ENCODE peak calls at places on chromosomes 13 and 19, in eight cellular contexts. Q, P, F, J, U, L, O and Z are unnamed samples.

GRCh38 chr13:21113851-21114306 is 52.5 kb upstream of the LATS2 start:
- DNase-seq in Q (no peak), P (no peak), F (no peak), J (no peak), U (no peak), L (no peak), O (no peak), Z (no peak)

GRCh38 chr19:11873762-11874161 is 13.8 kb upstream of the ZNF69 start:
- DNase-seq in Q (no peak), P (no peak), F (no peak), J (no peak), U (no peak), L (no peak), O (no peak), Z (no peak)

GRCh38 chr19:13334801-13335481 is 171.3 kb downstream of the CACNA1A start:
- DNase-seq in Q (no peak), P (no peak), F (no peak), J (no peak), U (no peak), L (no peak), O (no peak), Z (no peak)

GRCh38 chr13:20911037-20911436 is 8.5 kb upstream of the XPO4 start:
- DNase-seq in Q (no peak), P (no peak), F (no peak), J (no peak), U (no peak), L (no peak), O (no peak), Z (no peak)

GRCh38 chr19:45670670-45671453 is 2.8 kb downstream of the GIPR start:
- DNase-seq in Q (peak), P (no peak), F (peak), J (peak), U (peak), L (peak), O (peak), Z (no peak)

GRCh38 chr13:93226065-93226622 is 463 bp upstream of the GPC6 start:
- DNase-seq in Q (no peak), P (no peak), F (no peak), J (no peak), U (no peak), L (no peak), O (no peak), Z (no peak)

GRCh38 chr13:35025314-35025713 is 83.2 kb downstream of the NBEA start:
- DNase-seq in Q (no peak), P (no peak), F (no peak), J (no peak), U (no peak), L (no peak), O (no peak), Z (no peak)

GRCh38 chr13:113658836-113659235 is 838 bp upstream of the ATP4B start:
- DNase-seq in Q (no peak), P (no peak), F (no peak), J (peak), U (no peak), L (no peak), O (no peak), Z (no peak)

GRCh38 chr13:19861762-19862161 is 1.7 kb downstream of the ZMYM5 start:
- DNase-seq in Q (no peak), P (no peak), F (no peak), J (no peak), U (no peak), L (no peak), O (no peak), Z (no peak)

GRCh38 chr19:39501340-39501739 is 2.6 kb downstream of the DLL3 start:
- DNase-seq in Q (no peak), P (no peak), F (no peak), J (no peak), U (no peak), L (no peak), O (no peak), Z (no peak)

GRCh38 chr13:76725211-76725610 is 161.0 kb downstream of the KCTD12 start:
- DNase-seq in Q (no peak), P (no peak), F (no peak), J (no peak), U (peak), L (no peak), O (no peak), Z (no peak)

GRCh38 chr13:83765796-83766195 is 116.5 kb downstream of the SLITRK1 start:
- DNase-seq in Q (no peak), P (no peak), F (no peak), J (no peak), U (no peak), L (no peak), O (no peak), Z (no peak)

GRCh38 chr19:6198896-6199239 is 63.4 kb downstream of the ACSBG2 start:
- DNase-seq in Q (no peak), P (no peak), F (no peak), J (no peak), U (no peak), L (no peak), O (peak), Z (no peak)

GRCh38 chr19:46678110-46678732 is 17.2 kb upstream of the DACT3 start:
- DNase-seq in Q (peak), P (no peak), F (no peak), J (no peak), U (no peak), L (no peak), O (peak), Z (no peak)

GRCh38 chr19:49809155-49809986 is 3.7 kb downstream of the FUZ start:
- DNase-seq in Q (peak), P (peak), F (peak), J (peak), U (no peak), L (peak), O (no peak), Z (no peak)

GRCh38 chr19:5588906-5589676 is 21.3 kb upstream of the TINCR start:
- DNase-seq in Q (no peak), P (no peak), F (no peak), J (no peak), U (no peak), L (no peak), O (no peak), Z (no peak)

GRCh38 chr13:40306817-40307216 is 359.6 kb downstream of the FOXO1 start:
- DNase-seq in Q (no peak), P (no peak), F (no peak), J (no peak), U (no peak), L (no peak), O (no peak), Z (no peak)

GRCh38 chr19:17922138-17922537 is 10.7 kb upstream of the CCDC124 start:
- DNase-seq in Q (no peak), P (no peak), F (no peak), J (no peak), U (no peak), L (no peak), O (no peak), Z (no peak)

GRCh38 chr19:45474191-45474940 is 6.6 kb downstream of the FOSB start:
- DNase-seq in Q (no peak), P (no peak), F (no peak), J (no peak), U (peak), L (no peak), O (no peak), Z (no peak)

GRCh38 chr19:27779953-27780352 is 1433.0 kb downstream of the UQCRFS1 start:
- DNase-seq in Q (no peak), P (no peak), F (no peak), J (no peak), U (no peak), L (no peak), O (no peak), Z (no peak)

DNA sequence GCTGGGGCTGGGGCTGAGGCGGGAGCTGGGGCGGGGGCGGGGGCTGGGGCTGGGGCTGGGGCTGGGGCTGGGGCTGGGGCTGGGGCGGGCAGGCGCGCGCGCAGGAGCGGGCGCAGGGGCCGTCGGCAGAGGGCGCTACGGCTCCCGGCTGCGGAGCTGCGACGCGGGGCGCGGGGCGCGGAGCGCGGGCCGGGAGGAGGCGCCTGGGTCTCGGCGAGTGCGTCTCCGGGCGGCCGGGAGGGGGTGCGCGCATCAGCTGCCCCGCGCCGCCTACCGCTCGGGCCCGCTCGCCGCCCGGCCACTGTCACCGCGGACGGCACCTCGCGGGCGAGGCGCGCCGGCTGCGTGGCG is 416 bp upstream of the MTUS2 start:
- DNase-seq in Q (peak), P (no peak), F (no peak), J (no peak), U (peak), L (no peak), O (peak), Z (no peak)
- TF ChIP-seq CTCF in Q (no peak), P (no peak), F (no peak), J (no peak), U (peak), L (no peak), O (peak), Z (no peak)

GRCh38 chr19:15475611-15476010 is 3.7 kb downstream of the PGLYRP2 start:
- DNase-seq in Q (no peak), P (no peak), F (no peak), J (no peak), U (no peak), L (no peak), O (peak), Z (no peak)

GRCh38 chr19:15475169-15475568 is 4.1 kb downstream of the PGLYRP2 start:
- DNase-seq in Q (no peak), P (no peak), F (no peak), J (no peak), U (no peak), L (no peak), O (no peak), Z (no peak)

GRCh38 chr19:15476334-15476733 is 3.0 kb downstream of the PGLYRP2 start:
- DNase-seq in Q (no peak), P (no peak), F (no peak), J (no peak), U (no peak), L (no peak), O (peak), Z (no peak)

DNA sequence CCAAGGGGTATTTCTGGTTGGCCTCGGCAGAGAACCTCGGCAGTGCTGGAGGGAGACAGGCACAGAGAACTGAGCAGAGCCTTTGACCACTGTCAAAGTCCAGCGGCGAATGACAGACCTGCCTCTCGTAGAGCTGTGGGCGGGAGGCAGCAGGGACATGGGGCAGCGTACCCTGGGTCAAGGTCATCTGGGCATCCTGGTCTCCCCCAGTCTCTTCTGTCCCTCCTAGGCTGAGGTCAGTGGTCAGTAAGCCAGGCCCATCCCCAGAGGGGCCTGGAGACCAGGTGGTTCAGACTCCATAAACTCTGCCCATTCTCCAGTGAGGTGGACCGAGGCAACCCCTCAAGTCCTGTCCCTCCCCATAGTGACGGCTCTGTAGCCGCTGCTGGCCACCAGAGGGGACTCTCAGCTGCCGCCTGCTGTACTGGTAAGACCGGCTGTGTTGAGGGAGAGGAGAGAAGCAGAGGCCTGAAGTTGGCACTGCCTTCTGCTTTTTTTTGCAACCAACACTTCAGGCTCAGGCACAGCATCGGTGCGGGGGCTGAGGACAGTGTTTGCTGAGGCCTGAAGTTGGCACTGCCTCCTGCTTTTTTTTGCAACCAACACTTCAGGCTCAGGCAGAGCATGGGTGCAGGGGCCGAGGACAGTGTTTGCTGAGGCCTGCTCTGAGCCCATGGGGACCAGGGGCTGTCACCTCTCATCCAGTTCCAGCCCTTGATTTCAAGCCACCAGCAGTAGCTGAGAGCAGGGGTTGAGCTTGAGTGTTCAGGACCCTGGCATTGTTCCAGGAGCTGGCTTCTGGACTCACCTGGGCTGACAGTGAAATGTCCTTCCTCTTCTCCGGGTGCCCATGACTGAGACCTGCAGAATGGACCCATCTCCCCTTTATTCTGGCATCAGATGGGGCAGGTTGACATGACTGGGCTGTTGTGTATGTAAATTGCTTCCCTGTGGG is at the start of gene PGLYRP2:
- DNase-seq in Q (no peak), P (no peak), F (no peak), J (no peak), U (no peak), L (peak), O (no peak), Z (no peak)
- TF ChIP-seq CTCF in Q (no peak), P (no peak), F (no peak), J (peak), U (no peak), L (peak), O (peak), Z (no peak)

DNA sequence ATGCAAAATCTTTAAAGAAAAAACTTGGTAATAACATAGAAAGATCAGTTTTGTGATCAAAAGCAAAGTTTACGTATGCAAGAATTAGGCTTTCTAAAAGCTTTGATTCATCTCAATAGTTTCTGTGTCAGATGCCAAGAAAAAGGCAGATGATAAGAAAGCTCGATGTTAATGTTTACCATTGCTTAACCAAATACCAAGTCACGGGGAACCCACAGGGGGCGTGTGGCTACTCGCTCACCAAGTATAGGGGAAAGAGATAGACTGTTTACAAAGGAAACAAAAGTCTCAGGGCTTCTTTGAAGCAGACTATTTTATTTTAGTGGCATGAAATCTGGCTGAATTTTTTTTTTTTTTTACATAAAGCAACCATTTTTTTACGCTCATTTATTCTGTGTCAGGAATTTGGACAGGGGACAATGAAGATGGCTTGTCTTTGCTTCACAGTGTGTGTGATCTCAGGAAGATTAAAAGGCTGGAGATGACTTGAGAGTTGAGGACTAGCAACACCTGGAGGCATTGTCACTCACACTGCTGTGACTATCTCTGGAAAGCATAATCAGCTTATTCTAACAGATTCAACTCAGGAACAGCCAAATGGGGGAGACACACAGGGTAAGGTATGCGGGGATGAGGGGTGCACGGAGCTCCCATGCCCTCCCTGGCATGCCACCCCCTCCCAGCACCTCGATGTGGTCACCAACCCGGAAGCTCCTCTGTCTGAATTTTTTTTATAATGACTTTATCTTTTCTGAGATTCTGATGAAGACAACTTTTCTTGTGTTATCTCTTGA is 24.9 kb downstream of the RCBTB1 start:
- DNase-seq in Q (no peak), P (no peak), F (peak), J (no peak), U (peak), L (no peak), O (no peak), Z (no peak)
- TF ChIP-seq CTCF in Q (no peak), P (no peak), F (no peak), J (no peak), U (peak), L (no peak), O (no peak), Z (peak)

DNA sequence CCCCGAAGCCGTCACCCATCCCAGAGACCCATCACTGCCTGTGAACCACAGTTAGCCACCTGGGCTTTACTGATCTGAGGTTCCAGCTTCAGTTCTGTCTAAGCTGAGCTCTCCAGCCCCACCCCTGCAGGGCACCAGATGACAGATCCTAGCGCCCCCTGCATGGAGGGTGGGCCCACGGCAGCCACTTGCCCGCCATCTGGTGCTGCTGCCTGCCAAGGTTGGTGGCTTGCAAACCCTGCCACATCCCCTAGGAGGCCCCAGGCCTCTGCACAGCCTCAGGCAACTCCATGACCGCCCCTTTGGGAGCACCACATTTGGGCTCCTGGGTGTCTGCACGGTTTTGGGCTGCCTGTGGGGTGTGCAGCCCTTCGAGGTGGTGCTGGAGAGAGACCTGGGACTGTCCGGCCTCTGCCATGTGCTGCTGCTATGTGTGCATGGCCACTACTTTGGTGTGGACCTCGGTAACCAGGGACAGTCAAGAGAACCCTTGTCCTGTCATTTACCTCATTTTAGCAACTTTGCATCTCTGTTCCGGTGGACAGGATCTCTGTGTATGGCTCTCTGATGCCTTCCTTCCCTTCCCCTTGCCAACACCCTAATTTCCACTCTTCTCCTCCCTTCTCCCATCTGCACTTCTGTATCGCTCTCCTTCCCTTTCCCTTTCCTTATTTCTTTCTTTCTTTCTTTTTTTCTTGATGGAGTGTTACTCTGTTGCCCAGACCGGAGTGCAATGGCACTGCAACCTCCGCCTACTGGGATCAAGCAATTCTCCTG is 17.4 kb upstream of the SDHAF1 start:
- DNase-seq in Q (peak), P (no peak), F (no peak), J (no peak), U (no peak), L (no peak), O (no peak), Z (no peak)
- TF ChIP-seq CTCF in Q (no peak), P (peak), F (no peak), J (no peak), U (peak), L (no peak), O (peak), Z (no peak)

GRCh38 chr19:54189020-54189667 is at the start of gene MBOAT7:
- DNase-seq in Q (no peak), P (peak), F (no peak), J (no peak), U (no peak), L (no peak), O (peak), Z (no peak)
- TF ChIP-seq CTCF in Q (no peak), P (peak), F (peak), J (no peak), U (peak), L (no peak), O (peak), Z (no peak)